ENCODE peak calls at places on chromosomes 4 and X, in four cellular contexts. N, M, Y and X are unnamed samples.

GRCh38 chrX:34624416-34624815 is 32.7 kb downstream of the TMEM47 start:
- DNase-seq in N (no peak), M (no peak), Y (no peak), X (no peak)

GRCh38 chrX:2492536-2493218 is 8.1 kb downstream of the DHRSX start:
- DNase-seq in Y (no peak), N (no peak), M (no peak), X (no peak)

GRCh38 chr4:77044458-77045124 is 31.2 kb downstream of the CCNI start:
- DNase-seq in Y (no peak), M (no peak), N (peak; percentile 8), X (no peak)

GRCh38 chrX:46340696-46341095 is 204.5 kb downstream of the ZNF674 start:
- DNase-seq in N (no peak), Y (no peak), M (no peak), X (no peak)

GRCh38 chrX:37796805-37797204 is 16.9 kb downstream of the CYBB start:
- DNase-seq in Y (no peak), N (no peak), M (no peak), X (peak; percentile 17)

GRCh38 chr4:24742773-24743676 is 52.3 kb upstream of the SOD3 start:
- DNase-seq in Y (no peak), N (no peak), M (no peak), X (peak; percentile 11)

GRCh38 chr4:140344621-140345020 is 28.8 kb upstream of the SCOC start:
- DNase-seq in Y (no peak), N (no peak), M (no peak), X (no peak)

GRCh38 chr4:26424143-26424542 is 66.1 kb downstream of the CCKAR start:
- DNase-seq in M (no peak), N (no peak), Y (no peak), X (no peak)

GRCh38 chr4:70895846-70896435 is 6.2 kb upstream of the MOB1B start:
- DNase-seq in Y (no peak), N (no peak), M (no peak), X (no peak)

GRCh38 chr4:148881860-148882643 is 439.8 kb upstream of the NR3C2 start:
- DNase-seq in N (no peak), Y (no peak), M (no peak), X (no peak)

DNA sequence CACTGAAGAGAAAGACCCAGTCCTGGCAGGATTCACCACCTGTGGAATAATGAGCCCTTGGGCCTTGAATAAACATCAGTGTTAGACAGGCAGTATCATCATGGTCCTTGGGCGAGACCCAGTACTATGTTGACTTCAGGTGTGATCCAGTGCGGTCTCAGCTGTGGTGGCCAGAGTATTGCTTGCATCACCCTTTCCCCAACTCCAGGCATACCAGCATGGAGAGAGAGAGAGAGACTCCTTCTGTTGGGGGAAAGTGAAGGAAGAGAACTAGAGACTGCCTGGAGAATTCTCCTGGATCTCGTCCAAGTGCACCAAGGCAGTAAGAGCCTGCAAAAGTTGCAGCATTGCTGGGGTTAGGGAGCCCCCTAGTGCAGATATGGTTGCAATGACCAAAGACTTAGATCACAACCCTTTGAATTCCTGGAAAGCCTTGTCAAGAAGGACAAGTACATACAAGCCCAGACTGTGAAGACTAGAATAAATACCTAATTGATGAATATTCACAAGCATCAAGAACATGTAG is 61.1 kb upstream of the VAMP7 start:
- DNase-seq in M (peak; percentile 63), Y (no peak), N (peak; percentile 11), X (peak; percentile 51)
- TF ChIP-seq CTCF in M (peak; percentile 52), Y (no peak), N (peak; percentile 51), X (peak; percentile 62)

GRCh38 chr4:184284742-184285141 is 67.1 kb upstream of the ENPP6 start:
- DNase-seq in N (no peak), M (no peak), Y (no peak), X (no peak)

GRCh38 chr4:184282251-184282713 is 64.6 kb upstream of the ENPP6 start:
- DNase-seq in Y (no peak), M (peak; percentile 63), N (peak; percentile 80), X (no peak)

GRCh38 chr4:184284336-184284690 is 66.6 kb upstream of the ENPP6 start:
- DNase-seq in Y (no peak), N (no peak), M (no peak), X (no peak)

GRCh38 chr4:184282895-184283654 is 65.4 kb upstream of the ENPP6 start:
- DNase-seq in N (peak; percentile 97), M (no peak), Y (no peak), X (no peak)

GRCh38 chr4:184283659-184284335 is 66.1 kb upstream of the ENPP6 start:
- DNase-seq in M (no peak), N (no peak), Y (no peak), X (no peak)
- TF ChIP-seq POLR2A in M (no peak), N (peak; percentile 82), Y (no peak), X (no peak)

GRCh38 chrX:3990569-3990968 is 277.1 kb upstream of the PRKX start:
- DNase-seq in M (no peak), Y (no peak), N (no peak), X (no peak)
- H3K4me1 ChIP-seq in M (no peaks in the 10 kb centered on the region), Y (no peaks in the 10 kb centered on the region), N (no peaks in the 10 kb centered on the region), X (no peaks in the 10 kb centered on the region)

DNA sequence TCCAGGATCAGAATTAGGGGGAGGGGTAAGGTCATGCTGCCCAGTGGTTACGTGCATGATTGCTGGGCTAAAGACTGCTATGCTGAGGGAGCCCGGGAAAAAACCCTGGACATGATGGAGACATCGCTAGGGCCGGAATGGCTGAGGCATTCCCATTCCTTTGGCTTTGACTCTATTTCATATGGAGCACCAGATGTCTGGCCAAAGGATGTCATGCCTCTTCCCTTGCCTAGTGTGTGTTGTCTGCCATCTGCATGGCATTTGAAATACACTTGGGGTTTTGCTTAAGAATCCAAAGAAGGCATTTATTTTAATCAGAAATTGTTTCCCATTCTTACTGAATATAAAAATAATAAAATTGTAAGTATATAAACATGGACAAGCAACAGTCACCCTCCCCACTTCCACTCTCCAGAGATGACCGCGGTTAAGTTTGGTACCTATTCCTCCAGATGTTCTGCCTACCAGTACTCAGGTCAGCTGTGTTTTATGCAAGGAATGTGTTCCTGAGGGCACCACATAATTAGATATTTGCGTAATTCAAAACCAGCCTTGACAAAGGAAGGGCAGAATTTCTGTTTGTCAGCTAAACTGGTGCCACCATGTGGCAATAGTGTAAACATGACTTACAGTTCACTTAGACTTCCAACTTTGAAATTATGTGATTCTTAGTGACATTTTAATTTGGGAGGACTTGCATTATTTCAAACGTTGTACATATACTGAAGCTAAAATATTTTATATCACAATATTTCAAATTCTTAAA is 105.9 kb downstream of the CT47B1 start:
- DNase-seq in Y (no peak), N (no peak), M (no peak), X (no peak)
- TF ChIP-seq CTCF in Y (no peak), N (peak; percentile 33), M (no peak), X (peak; percentile 19)

DNA sequence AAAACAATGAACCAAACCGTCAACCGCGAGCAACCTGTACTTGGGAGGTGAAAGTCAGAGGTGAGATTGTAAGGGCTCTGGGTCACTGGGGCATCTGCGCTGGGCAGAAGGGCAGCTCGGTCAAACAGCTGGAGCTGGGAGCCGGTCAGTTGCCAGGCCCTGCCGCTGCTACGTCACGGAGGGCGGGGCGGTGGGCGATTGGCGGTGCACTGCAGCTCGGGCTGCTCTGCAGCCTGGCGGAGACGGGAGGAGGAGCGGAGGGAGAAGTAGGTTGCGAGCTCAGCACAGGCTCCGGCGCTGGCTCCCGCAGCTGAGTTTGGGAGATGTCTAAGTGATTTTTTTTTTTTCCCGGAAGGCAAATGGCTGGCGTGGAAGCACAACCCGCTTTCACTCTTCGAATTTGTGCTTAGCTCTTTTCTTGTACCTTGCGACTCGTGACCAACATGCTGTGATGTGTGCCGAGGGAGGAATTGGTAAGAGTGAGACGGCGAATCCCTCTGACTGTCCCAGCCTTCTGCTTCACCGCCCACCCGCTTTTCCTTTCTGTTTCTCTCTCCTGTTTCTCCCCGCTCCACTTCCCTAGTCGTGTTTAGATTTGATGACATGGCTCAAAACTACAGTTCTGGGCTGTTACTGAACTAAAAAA is at the start of gene ATP10D:
- DNase-seq in Y (peak; percentile 97), N (peak; percentile 71), M (peak; percentile 96), X (peak; percentile 82)
- TF ChIP-seq POLR2A in Y (peak; percentile 87), N (peak; percentile 91), M (no peak), X (peak; percentile 60)

DNA sequence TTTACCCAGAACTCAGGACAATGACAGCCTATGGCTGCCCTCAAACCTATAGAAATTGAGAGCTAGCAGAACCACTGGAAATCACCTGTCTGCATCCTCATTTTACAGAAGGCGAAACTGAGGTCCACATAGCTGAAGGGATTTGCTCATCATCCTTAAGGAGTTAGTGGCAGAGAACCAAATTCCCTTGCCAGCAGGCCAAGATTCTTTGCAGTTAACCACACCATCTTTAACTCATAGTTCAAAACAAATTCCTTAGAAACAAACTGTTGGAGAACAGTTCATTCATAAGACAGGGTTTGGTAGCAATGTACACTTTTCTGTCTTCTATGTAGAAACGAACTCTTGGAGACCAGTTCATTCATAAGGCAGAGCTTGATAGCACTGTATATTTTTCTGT is 37.9 kb upstream of the RAP2C start:
- DNase-seq in M (no peak), N (no peak), Y (no peak), X (no peak)
- H3K4me1 ChIP-seq in M (no peaks in the 10 kb centered on the region), N (no peaks in the 10 kb centered on the region), Y (no peaks in the 10 kb centered on the region), X (no peaks in the 10 kb centered on the region)

DNA sequence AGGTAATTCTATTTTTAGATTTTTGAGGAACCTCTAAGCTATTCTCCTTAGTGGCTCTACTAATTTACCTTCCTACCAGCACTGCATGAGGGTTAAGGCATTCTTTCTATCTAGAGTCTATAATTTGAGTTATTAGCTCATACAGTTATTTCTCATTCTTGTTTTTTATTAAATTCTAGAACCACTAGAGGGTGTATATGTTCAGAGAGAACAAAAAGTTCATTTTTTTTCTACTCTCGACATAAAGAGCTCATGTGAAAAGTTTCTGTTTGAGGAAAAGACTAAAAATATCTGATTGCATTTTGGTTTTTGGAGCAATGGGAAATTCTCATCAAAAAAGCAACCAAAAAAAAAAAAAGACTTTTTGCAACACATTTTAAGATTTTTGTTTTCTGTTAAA is 57.0 kb upstream of the LRAT start:
- DNase-seq in Y (no peak), M (no peak), N (no peak), X (no peak)
- TF ChIP-seq CTCF in Y (no peak), M (no peak), N (no peak), X (no peak)